ENCODE peak calls at places on chromosomes 2 and 18, in four cellular contexts. One of them, this sample, is unnamed.

GRCh38 chr2:45918816-45919655 is 267.6 kb downstream of the PRKCE start:
- DNase-seq in NCI-H1417: peak; percentile 91
- DNase-seq in NCI-H748 treated with DMSO at 0.1 percent for 48 hours: no peak
- DNase-seq in transverse colon: no peak
- DNase-seq in this sample: no peak

GRCh38 chr18:23412351-23412964 is 40.6 kb upstream of the RIOK3 start:
- DNase-seq in NCI-H1417: no peak
- DNase-seq in NCI-H748 treated with DMSO at 0.1 percent for 48 hours: no peak
- DNase-seq in transverse colon: no peak
- DNase-seq in this sample: no peak

GRCh38 chr2:169162613-169163012 is 93.2 kb downstream of the DHRS9 start:
- DNase-seq in NCI-H1417: no peak
- DNase-seq in NCI-H748 treated with DMSO at 0.1 percent for 48 hours: no peak
- DNase-seq in transverse colon: no peak
- DNase-seq in this sample: no peak

GRCh38 chr2:59312967-59313943 is 1072.1 kb upstream of the FANCL start:
- DNase-seq in NCI-H1417: no peak
- DNase-seq in NCI-H748 treated with DMSO at 0.1 percent for 48 hours: no peak
- DNase-seq in transverse colon: no peak
- DNase-seq in this sample: no peak

GRCh38 chr2:225182126-225182525 is 139.9 kb upstream of the DOCK10 start:
- DNase-seq in NCI-H1417: no peak
- DNase-seq in NCI-H748 treated with DMSO at 0.1 percent for 48 hours: no peak
- DNase-seq in transverse colon: no peak
- DNase-seq in this sample: no peak

GRCh38 chr2:109535217-109535946 is 78.4 kb downstream of the SEPTIN10 start:
- DNase-seq in NCI-H1417: no peak
- DNase-seq in NCI-H748 treated with DMSO at 0.1 percent for 48 hours: no peak
- DNase-seq in transverse colon: no peak
- DNase-seq in this sample: no peak

GRCh38 chr2:64063454-64063853 is 44.2 kb upstream of the VPS54 start:
- DNase-seq in NCI-H1417: peak; percentile 64
- DNase-seq in NCI-H748 treated with DMSO at 0.1 percent for 48 hours: no peak
- DNase-seq in transverse colon: no peak
- DNase-seq in this sample: no peak

GRCh38 chr2:5691659-5692529 is at the start of gene SOX11:
- DNase-seq in NCI-H1417: peak; percentile 99
- DNase-seq in NCI-H748 treated with DMSO at 0.1 percent for 48 hours: peak; percentile 86
- DNase-seq in transverse colon: peak; percentile 39
- DNase-seq in this sample: no peak

GRCh38 chr2:238100049-238100820 is at the start of gene ESPNL:
- DNase-seq in NCI-H1417: no peak
- DNase-seq in NCI-H748 treated with DMSO at 0.1 percent for 48 hours: no peak
- DNase-seq in transverse colon: no peak
- DNase-seq in this sample: no peak

GRCh38 chr2:231181848-231182247 is 16.6 kb upstream of the ARMC9 start:
- DNase-seq in NCI-H1417: no peak
- DNase-seq in NCI-H748 treated with DMSO at 0.1 percent for 48 hours: no peak
- DNase-seq in transverse colon: peak; percentile 46
- DNase-seq in this sample: no peak

GRCh38 chr2:189824694-189825396 is 40.6 kb downstream of the PMS1 start:
- DNase-seq in NCI-H1417: no peak
- DNase-seq in NCI-H748 treated with DMSO at 0.1 percent for 48 hours: no peak
- DNase-seq in transverse colon: no peak
- DNase-seq in this sample: no peak

GRCh38 chr2:112229365-112229764 is 25.5 kb downstream of the ZC3H8 start:
- DNase-seq in NCI-H1417: peak; percentile 11
- DNase-seq in NCI-H748 treated with DMSO at 0.1 percent for 48 hours: no peak
- DNase-seq in transverse colon: no peak
- DNase-seq in this sample: no peak

GRCh38 chr2:30410217-30410616 is 36.8 kb upstream of the LCLAT1 start:
- DNase-seq in NCI-H1417: no peak
- DNase-seq in NCI-H748 treated with DMSO at 0.1 percent for 48 hours: no peak
- DNase-seq in transverse colon: no peak
- DNase-seq in this sample: no peak